ENCODE peak calls at places on chromosome 20, in nine cellular contexts. T, D, G, H, B, V, F, S and L are unnamed samples.
A peak's percentile ranks its signal among the peaks of the same experiment; 100 is the strongest.

GRCh38 chr20:64065973-64066341 is 3.0 kb downstream of the TCEA2 start:
- DNase-seq in S (no peak), G (no peak), T (peak; percentile 62), H (no peak), B (no peak), D (peak; percentile 44), V (no peak), F (peak; percentile 62), L (peak; percentile 80)

GRCh38 chr20:48186915-48187314 is 401.6 kb upstream of the SULF2 start:
- DNase-seq in G (no peak), T (no peak), F (no peak), D (no peak), B (no peak), V (no peak), H (no peak), S (no peak), L (no peak)

GRCh38 chr20:48716086-48716485 is 111.7 kb downstream of the PREX1 start:
- DNase-seq in V (no peak), B (no peak), H (no peak), G (no peak), F (peak; percentile 54), S (no peak), T (peak; percentile 60), D (peak; percentile 54), L (peak; percentile 52)

GRCh38 chr20:52379723-52380336 is 188.3 kb upstream of the ZFP64 start:
- DNase-seq in T (no peak), D (no peak), G (no peak), H (no peak), F (peak; percentile 60), V (no peak), B (peak; percentile 6), S (no peak), L (peak; percentile 52)

GRCh38 chr20:6485376-6485775 is 282.1 kb upstream of the BMP2 start:
- DNase-seq in D (no peak), T (no peak), S (no peak), G (no peak), V (no peak), F (no peak), B (no peak), H (no peak), L (no peak)

GRCh38 chr20:60202046-60202445 is 243.8 kb downstream of the CDH26 start:
- DNase-seq in B (no peak), D (no peak), T (no peak), S (no peak), G (no peak), H (no peak), F (no peak), V (no peak), L (no peak)

GRCh38 chr20:19252670-19253120 is 40.3 kb downstream of the SLC24A3 start:
- DNase-seq in B (no peak), T (no peak), S (no peak), F (no peak), V (no peak), H (no peak), G (no peak), D (no peak), L (no peak)

GRCh38 chr20:48850257-48850656 is 22.5 kb upstream of the PREX1 start:
- DNase-seq in S (no peak), V (no peak), G (no peak), B (no peak), F (no peak), D (no peak), H (no peak), T (no peak), L (no peak)

GRCh38 chr20:3687655-3688054 is 5.8 kb upstream of the ADAM33 start:
- DNase-seq in V (no peak), B (no peak), D (no peak), T (no peak), F (no peak), H (no peak), S (no peak), G (no peak), L (no peak)

GRCh38 chr20:8166730-8167129 is 34.7 kb downstream of the PLCB1 start:
- DNase-seq in S (no peak), V (no peak), T (no peak), F (no peak), G (no peak), B (no peak), H (no peak), D (no peak), L (no peak)

GRCh38 chr20:3168079-3168828 is 5.1 kb downstream of the LZTS3 start:
- DNase-seq in V (no peak), T (no peak), B (no peak), D (no peak), G (no peak), F (no peak), H (no peak), S (no peak), L (no peak)

GRCh38 chr20:14407336-14407735 is 69.9 kb upstream of the FLRT3 start:
- DNase-seq in B (no peak), H (no peak), D (no peak), V (no peak), F (no peak), S (no peak), T (no peak), G (no peak), L (no peak)

GRCh38 chr20:51926670-51927305 is 124.5 kb upstream of the SALL4 start:
- DNase-seq in V (no peak), T (no peak), G (no peak), D (no peak), F (no peak), H (no peak), S (no peak), B (no peak), L (no peak)

GRCh38 chr20:25014816-25015215 is 22.3 kb upstream of the APMAP start:
- DNase-seq in B (no peak), D (no peak), S (no peak), T (no peak), V (no peak), H (no peak), G (no peak), F (no peak), L (no peak)

GRCh38 chr20:11891081-11891826 is 26.4 kb upstream of the BTBD3 start:
- DNase-seq in T (peak; percentile 17), H (no peak), D (no peak), V (peak; percentile 75), G (no peak), B (peak; percentile 41), S (no peak), F (peak; percentile 47), L (peak; percentile 19)

GRCh38 chr20:44649976-44650375 is 1.5 kb downstream of the ADA start:
- DNase-seq in B (no peak), S (no peak), G (no peak), V (no peak), F (no peak), D (no peak), T (no peak), H (no peak), L (no peak)

GRCh38 chr20:1267161-1267560 is 1.1 kb downstream of the SNPH start:
- DNase-seq in H (no peak), T (no peak), B (no peak), D (no peak), V (no peak), S (no peak), F (no peak), G (no peak), L (no peak)

GRCh38 chr20:1204547-1204946 is 1.3 kb downstream of the C20orf202 start:
- DNase-seq in T (no peak), S (no peak), F (no peak), V (no peak), G (no peak), B (no peak), D (no peak), H (no peak), L (no peak)

GRCh38 chr20:36314734-36315544 is 8.8 kb downstream of the DLGAP4 start:
- DNase-seq in S (no peak), T (no peak), D (no peak), G (no peak), F (no peak), V (peak; percentile 4), B (no peak), H (no peak), L (no peak)

GRCh38 chr20:20859510-20859909 is 147.1 kb upstream of the RALGAPA2 start:
- DNase-seq in H (no peak), G (no peak), T (no peak), B (no peak), F (no peak), S (no peak), V (no peak), D (no peak), L (no peak)

GRCh38 chr20:252801-253200 is 4.7 kb upstream of the DEFB132 start:
- DNase-seq in G (no peak), S (no peak), F (no peak), B (no peak), T (no peak), V (no peak), H (no peak), D (no peak), L (no peak)

GRCh38 chr20:11918280-11918952 is 723 bp downstream of the BTBD3 start:
- DNase-seq in F (no peak), H (no peak), B (no peak), T (no peak), S (no peak), D (no peak), V (no peak), G (no peak), L (no peak)

GRCh38 chr20:16535281-16535680 is 38.0 kb downstream of the KIF16B start:
- DNase-seq in B (peak; percentile 49), F (no peak), H (no peak), G (no peak), T (no peak), S (no peak), D (no peak), V (no peak), L (no peak)

GRCh38 chr20:44924526-44924925 is 14.7 kb downstream of the PABPC1L start:
- DNase-seq in D (no peak), T (no peak), H (no peak), V (no peak), F (no peak), B (no peak), S (no peak), G (no peak), L (no peak)

GRCh38 chr20:20864346-20865096 is 152.1 kb upstream of the RALGAPA2 start:
- DNase-seq in D (no peak), V (no peak), F (no peak), B (no peak), H (no peak), S (no peak), T (no peak), G (no peak), L (no peak)

GRCh38 chr20:3472105-3472504 is 1.3 kb downstream of the ATRN start:
- DNase-seq in B (no peak), T (no peak), V (no peak), S (no peak), F (no peak), G (no peak), H (no peak), D (no peak), L (no peak)